ENCODE peak calls at places on chromosomes 7 and 10, in six cellular contexts. One of them, this sample, is unnamed. For H3K4me1, the result is how much of the 10 kb centered on the place peaks cover.

GRCh38 chr10:129774736-129775401 is 189.2 kb downstream of the EBF3 start:
- ATAC-seq in upper lobe of left lung: no peak
- ATAC-seq in A549: no peak
- ATAC-seq in GM12878: no peak
- ATAC-seq in HepG2: no peak
- ATAC-seq in K562: no peak
- ATAC-seq in this sample: no peak

GRCh38 chr7:148108381-148108780 is 482.2 kb upstream of the C7orf33 start:
- ATAC-seq in HepG2: no peak
- ATAC-seq in A549: no peak
- ATAC-seq in K562: no peak
- ATAC-seq in GM12878: no peak
- ATAC-seq in upper lobe of left lung: no peak
- ATAC-seq in this sample: no peak

GRCh38 chr7:1104514-1105179 is 16.7 kb downstream of the GPER1 start:
- ATAC-seq in K562: no peak
- ATAC-seq in upper lobe of left lung: no peak
- ATAC-seq in A549: no peak
- ATAC-seq in GM12878: no peak
- ATAC-seq in HepG2: no peak
- ATAC-seq in this sample: no peak

GRCh38 chr7:51369746-51370145 is 53.1 kb upstream of the COBL start:
- ATAC-seq in A549: peak
- ATAC-seq in GM12878: peak
- ATAC-seq in upper lobe of left lung: no peak
- ATAC-seq in K562: peak
- ATAC-seq in HepG2: peak
- ATAC-seq in this sample: no peak

GRCh38 chr7:98278936-98279335 is 2.5 kb upstream of the BRI3 start:
- ATAC-seq in GM12878: no peak
- ATAC-seq in upper lobe of left lung: no peak
- ATAC-seq in HepG2: no peak
- ATAC-seq in A549: no peak
- ATAC-seq in K562: no peak
- ATAC-seq in this sample: no peak

GRCh38 chr10:70358446-70358845 is 24.0 kb downstream of the LRRC20 start:
- ATAC-seq in upper lobe of left lung: peak
- ATAC-seq in A549: no peak
- ATAC-seq in K562: no peak
- ATAC-seq in HepG2: no peak
- ATAC-seq in GM12878: no peak
- ATAC-seq in this sample: no peak

GRCh38 chr7:30556854-30557644 is 37.6 kb upstream of the GARS1 start:
- ATAC-seq in HepG2: no peak
- ATAC-seq in GM12878: no peak
- ATAC-seq in upper lobe of left lung: no peak
- ATAC-seq in K562: no peak
- ATAC-seq in A549: no peak
- ATAC-seq in this sample: no peak

GRCh38 chr7:21912305-21912704 is 33.4 kb downstream of the CDCA7L start:
- ATAC-seq in GM12878: no peak
- ATAC-seq in K562: no peak
- ATAC-seq in upper lobe of left lung: no peak
- ATAC-seq in A549: no peak
- ATAC-seq in HepG2: no peak
- ATAC-seq in this sample: no peak

GRCh38 chr7:131302876-131303707 is 24.6 kb upstream of the MKLN1 start:
- ATAC-seq in upper lobe of left lung: no peak
- ATAC-seq in GM12878: peak
- ATAC-seq in A549: peak
- ATAC-seq in K562: peak
- ATAC-seq in HepG2: peak
- ATAC-seq in this sample: no peak

GRCh38 chr7:151585744-151586424 is 66.2 kb upstream of the RHEB start:
- ATAC-seq in A549: no peak
- ATAC-seq in upper lobe of left lung: no peak
- ATAC-seq in GM12878: no peak
- ATAC-seq in K562: no peak
- ATAC-seq in HepG2: no peak
- ATAC-seq in this sample: no peak

GRCh38 chr10:48800283-48800675 is 115.6 kb downstream of the WDFY4 start:
- ATAC-seq in A549: no peak
- ATAC-seq in K562: peak
- ATAC-seq in upper lobe of left lung: peak
- ATAC-seq in HepG2: no peak
- ATAC-seq in GM12878: peak
- ATAC-seq in this sample: peak

GRCh38 chr10:132117636-132118190 is 52.0 kb downstream of the JAKMIP3 start:
- ATAC-seq in A549: no peak
- ATAC-seq in GM12878: no peak
- ATAC-seq in K562: no peak
- ATAC-seq in upper lobe of left lung: no peak
- ATAC-seq in HepG2: no peak
- ATAC-seq in this sample: no peak

GRCh38 chr10:75294866-75295692 is 59.3 kb upstream of the COMTD1 start:
- ATAC-seq in A549: peak
- ATAC-seq in GM12878: peak
- ATAC-seq in K562: peak
- ATAC-seq in upper lobe of left lung: peak
- ATAC-seq in HepG2: peak
- ATAC-seq in this sample: peak

GRCh38 chr10:9024210-9024609 is 969.7 kb downstream of the GATA3 start:
- ATAC-seq in upper lobe of left lung: no peak
- ATAC-seq in GM12878: no peak
- ATAC-seq in A549: no peak
- ATAC-seq in K562: no peak
- ATAC-seq in HepG2: no peak
- ATAC-seq in this sample: no peak

GRCh38 chr7:51187941-51188340 is 128.7 kb downstream of the COBL start:
- ATAC-seq in HepG2: peak
- ATAC-seq in upper lobe of left lung: peak
- ATAC-seq in A549: peak
- ATAC-seq in GM12878: peak
- ATAC-seq in K562: peak
- ATAC-seq in this sample: no peak

GRCh38 chr7:86745019-86745745 is 101.5 kb downstream of the GRM3 start:
- ATAC-seq in GM12878: no peak
- ATAC-seq in K562: no peak
- ATAC-seq in HepG2: no peak
- ATAC-seq in A549: no peak
- ATAC-seq in upper lobe of left lung: no peak
- ATAC-seq in this sample: no peak

GRCh38 chr10:3141361-3142005 is 31.1 kb downstream of the PITRM1 start:
- ATAC-seq in HepG2: no peak
- ATAC-seq in upper lobe of left lung: no peak
- ATAC-seq in K562: no peak
- ATAC-seq in GM12878: no peak
- ATAC-seq in A549: no peak
- ATAC-seq in this sample: no peak

GRCh38 chr10:11280187-11280932 is 262.7 kb downstream of the CELF2 start:
- ATAC-seq in GM12878: no peak
- ATAC-seq in HepG2: no peak
- ATAC-seq in upper lobe of left lung: peak
- ATAC-seq in K562: no peak
- ATAC-seq in A549: no peak
- ATAC-seq in this sample: no peak

GRCh38 chr7:148856891-148857290 is 27.2 kb downstream of the EZH2 start:
- ATAC-seq in HepG2: no peak
- ATAC-seq in K562: peak
- ATAC-seq in upper lobe of left lung: no peak
- ATAC-seq in GM12878: peak
- ATAC-seq in A549: peak
- ATAC-seq in this sample: no peak

GRCh38 chr10:32308027-32308603 is 38.8 kb downstream of the EPC1 start:
- ATAC-seq in GM12878: peak
- ATAC-seq in K562: no peak
- ATAC-seq in upper lobe of left lung: no peak
- ATAC-seq in HepG2: no peak
- ATAC-seq in A549: no peak
- ATAC-seq in this sample: no peak

GRCh38 chr10:52335665-52336064 is 21.6 kb downstream of the DKK1 start:
- ATAC-seq in GM12878: no peak
- ATAC-seq in HepG2: no peak
- ATAC-seq in upper lobe of left lung: no peak
- ATAC-seq in A549: no peak
- ATAC-seq in K562: no peak
- ATAC-seq in this sample: no peak

GRCh38 chr7:88477957-88478356 is 171.3 kb upstream of the STEAP4 start:
- ATAC-seq in GM12878: no peak
- ATAC-seq in upper lobe of left lung: no peak
- ATAC-seq in HepG2: no peak
- ATAC-seq in A549: no peak
- ATAC-seq in K562: no peak
- ATAC-seq in this sample: no peak

GRCh38 chr10:44992070-44992731 is 8.5 kb upstream of the ZNF22 start:
- ATAC-seq in HepG2: no peak
- ATAC-seq in K562: no peak
- ATAC-seq in A549: no peak
- ATAC-seq in upper lobe of left lung: no peak
- ATAC-seq in GM12878: no peak
- ATAC-seq in this sample: no peak

GRCh38 chr10:102775201-102775972 is 31.6 kb downstream of the WBP1L start:
- ATAC-seq in A549: no peak
- ATAC-seq in K562: no peak
- ATAC-seq in HepG2: peak
- ATAC-seq in GM12878: no peak
- ATAC-seq in upper lobe of left lung: no peak
- ATAC-seq in this sample: peak

GRCh38 chr7:129110575-129111376 is 33.7 kb upstream of the TSPAN33 start:
- ATAC-seq in A549: peak
- ATAC-seq in GM12878: peak
- ATAC-seq in HepG2: peak
- ATAC-seq in upper lobe of left lung: no peak
- ATAC-seq in K562: peak
- ATAC-seq in this sample: no peak

GRCh38 chr7:36970551-36971514 is 246.5 kb upstream of the AOAH start:
- ATAC-seq in A549: no peak
- ATAC-seq in upper lobe of left lung: peak
- ATAC-seq in K562: no peak
- ATAC-seq in GM12878: no peak
- ATAC-seq in HepG2: no peak
- ATAC-seq in this sample: no peak

GRCh38 chr10:92530421-92530820 is 43.5 kb downstream of the IDE start:
- ATAC-seq in HepG2: no peak
- ATAC-seq in K562: no peak
- ATAC-seq in upper lobe of left lung: no peak
- ATAC-seq in A549: no peak
- ATAC-seq in GM12878: no peak
- ATAC-seq in this sample: no peak

GRCh38 chr10:31000071-31000787 is 31.4 kb downstream of the ZNF438 start:
- ATAC-seq in K562: no peak
- ATAC-seq in upper lobe of left lung: no peak
- ATAC-seq in HepG2: no peak
- ATAC-seq in A549: no peak
- ATAC-seq in GM12878: peak
- ATAC-seq in this sample: no peak

GRCh38 chr7:136016649-136017395 is 39.7 kb upstream of the MTPN start:
- ATAC-seq in HepG2: no peak
- ATAC-seq in A549: no peak
- ATAC-seq in K562: no peak
- ATAC-seq in GM12878: peak
- ATAC-seq in upper lobe of left lung: no peak
- ATAC-seq in this sample: no peak

GRCh38 chr7:100546129-100546867 is 7.3 kb downstream of the AGFG2 start:
- ATAC-seq in upper lobe of left lung: peak
- ATAC-seq in GM12878: peak
- ATAC-seq in A549: peak
- ATAC-seq in K562: peak
- ATAC-seq in HepG2: peak
- ATAC-seq in this sample: peak

GRCh38 chr7:100547872-100548271 is 8.9 kb downstream of the AGFG2 start:
- ATAC-seq in K562: peak
- ATAC-seq in upper lobe of left lung: no peak
- ATAC-seq in A549: no peak
- ATAC-seq in GM12878: no peak
- ATAC-seq in HepG2: no peak
- ATAC-seq in this sample: no peak

GRCh38 chr7:100544949-100545635 is 6.1 kb downstream of the AGFG2 start:
- ATAC-seq in GM12878: peak
- ATAC-seq in A549: peak
- ATAC-seq in upper lobe of left lung: peak
- ATAC-seq in HepG2: peak
- ATAC-seq in K562: no peak
- ATAC-seq in this sample: peak

GRCh38 chr7:100545636-100546128 is 6.7 kb downstream of the AGFG2 start:
- ATAC-seq in GM12878: peak
- ATAC-seq in K562: peak
- ATAC-seq in upper lobe of left lung: peak
- ATAC-seq in A549: peak
- ATAC-seq in HepG2: peak
- ATAC-seq in this sample: peak

GRCh38 chr7:100546868-100547800 is 8.1 kb downstream of the AGFG2 start:
- ATAC-seq in upper lobe of left lung: no peak
- ATAC-seq in HepG2: no peak
- ATAC-seq in GM12878: peak
- ATAC-seq in K562: peak
- ATAC-seq in A549: no peak
- ATAC-seq in this sample: no peak
- H3K4me1 ChIP-seq in upper lobe of left lung: under half
- H3K4me1 ChIP-seq in HepG2: half or more
- H3K4me1 ChIP-seq in GM12878: half or more
- H3K4me1 ChIP-seq in K562: under half
- H3K4me1 ChIP-seq in A549: half or more
- H3K4me1 ChIP-seq in this sample: under half

DNA sequence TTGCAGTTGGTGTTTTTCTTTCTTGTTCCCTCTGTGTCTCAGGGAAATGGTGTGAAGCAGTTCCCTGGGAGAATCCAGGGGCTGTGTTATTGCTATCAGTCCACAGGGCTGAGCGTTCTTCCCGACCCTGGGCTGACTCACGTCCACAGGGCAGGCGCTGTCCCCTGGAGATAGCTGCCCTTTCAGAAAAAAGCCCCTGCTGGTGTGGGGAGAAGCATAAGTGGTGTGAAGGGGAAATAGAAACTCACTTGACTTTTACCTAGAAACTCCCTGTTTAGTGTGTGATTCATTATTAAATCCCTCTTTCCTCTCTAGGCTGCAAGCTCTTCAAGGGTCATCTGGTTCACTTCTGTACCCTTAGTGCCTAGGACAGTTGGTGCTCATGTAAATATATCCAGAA is 63.3 kb upstream of the SMNDC1 start:
- ATAC-seq in A549: peak
- ATAC-seq in K562: peak
- ATAC-seq in upper lobe of left lung: no peak
- ATAC-seq in GM12878: peak
- ATAC-seq in HepG2: peak
- ATAC-seq in this sample: no peak
- TF ChIP-seq CTCF in A549: no peak
- TF ChIP-seq CTCF in K562: no peak
- TF ChIP-seq CTCF in upper lobe of left lung: no peak
- TF ChIP-seq CTCF in GM12878: no peak
- TF ChIP-seq CTCF in HepG2: no peak
- TF ChIP-seq CTCF in this sample: no peak

GRCh38 chr7:116524609-116525297 is at the start of gene CAV1:
- ATAC-seq in upper lobe of left lung: peak
- ATAC-seq in GM12878: peak
- ATAC-seq in K562: peak
- ATAC-seq in A549: peak
- ATAC-seq in HepG2: peak
- ATAC-seq in this sample: peak
- TF ChIP-seq EP300 in upper lobe of left lung: peak
- TF ChIP-seq EP300 in GM12878: no peak
- TF ChIP-seq EP300 in K562: no peak
- TF ChIP-seq EP300 in A549: peak
- TF ChIP-seq EP300 in HepG2: no peak
- TF ChIP-seq EP300 in this sample: no peak

GRCh38 chr7:77830649-77831355 is 32.2 kb downstream of the PHTF2 start:
- ATAC-seq in A549: no peak
- ATAC-seq in HepG2: no peak
- ATAC-seq in upper lobe of left lung: no peak
- ATAC-seq in K562: peak
- ATAC-seq in GM12878: no peak
- ATAC-seq in this sample: no peak
- H3K4me1 ChIP-seq in A549: under half
- H3K4me1 ChIP-seq in HepG2: under half
- H3K4me1 ChIP-seq in upper lobe of left lung: under half
- H3K4me1 ChIP-seq in K562: under half
- H3K4me1 ChIP-seq in GM12878: under half
- H3K4me1 ChIP-seq in this sample: under half